ENCODE peak calls at places on chromosomes 6 and 20, in five cellular contexts. Y, N, K, P and B are unnamed samples.

GRCh38 chr6:81105998-81106397 is 646.5 kb downstream of the TENT5A start:
- DNase-seq in N (peak), P (no peak), K (no peak), Y (no peak), B (no peak)

GRCh38 chr6:165774903-165775608 is 112.0 kb upstream of the PDE10A start:
- DNase-seq in N (no peak), K (no peak), Y (peak), P (no peak), B (no peak)

GRCh38 chr6:16752206-16752867 is 8.9 kb downstream of the ATXN1 start:
- DNase-seq in Y (peak), P (no peak), K (no peak), N (peak), B (no peak)

GRCh38 chr6:44534291-44534690 is 146.8 kb downstream of the CDC5L start:
- DNase-seq in N (no peak), K (no peak), Y (no peak), P (no peak), B (no peak)

GRCh38 chr6:33505544-33506330 is 51.4 kb downstream of the ZBTB9 start:
- DNase-seq in N (no peak), K (no peak), P (no peak), Y (no peak), B (peak)

GRCh38 chr6:137282253-137282652 is 63.1 kb upstream of the IFNGR1 start:
- DNase-seq in Y (no peak), N (no peak), K (no peak), P (no peak), B (no peak)

GRCh38 chr6:104253236-104253635 is 606.5 kb downstream of the HACE1 start:
- DNase-seq in P (no peak), K (no peak), N (no peak), Y (no peak), B (no peak)

GRCh38 chr20:47940101-47940813 is 155.0 kb upstream of the SULF2 start:
- DNase-seq in P (no peak), Y (no peak), K (no peak), N (no peak), B (no peak)

GRCh38 chr20:63548992-63549391 is 1.4 kb upstream of the SRMS start:
- DNase-seq in K (no peak), Y (no peak), N (no peak), P (no peak), B (no peak)

GRCh38 chr6:1950631-1951030 is 294.8 kb downstream of the GMDS start:
- DNase-seq in N (no peak), K (no peak), P (peak), Y (no peak), B (peak)